ENCODE peak calls at places on chromosomes 16 and 17, in seven cellular contexts. K is small intestine; G is A549; F is CD8-positive, alpha-beta T cell; V is psoas muscle; A is fibroblast of pulmonary artery; B is fibroblast of lung. Q is an unnamed sample.

GRCh38 chr17:66778531-66778930 is 56.4 kb upstream of the CACNG5 start:
- DNase-seq in K (no peak), G (no peak), F (no peak), V (no peak), A (no peak), B (no peak), Q (no peak)

GRCh38 chr17:69434164-69434579 is 19.7 kb downstream of the MAP2K6 start:
- DNase-seq in K (peak), G (no peak), F (no peak), V (no peak), A (peak), B (peak), Q (no peak)

GRCh38 chr17:956905-957304 is 22.7 kb downstream of the NXN start:
- DNase-seq in K (no peak), G (peak), F (no peak), V (no peak), A (no peak), B (no peak), Q (peak)

GRCh38 chr17:69578385-69578936 is 164.0 kb downstream of the MAP2K6 start:
- DNase-seq in K (no peak), G (no peak), F (no peak), V (no peak), A (no peak), B (no peak), Q (no peak)

GRCh38 chr16:57941016-57941656 is 29.8 kb downstream of the CNGB1 start:
- DNase-seq in K (peak), G (no peak), F (no peak), V (no peak), A (peak), B (peak), Q (peak)

GRCh38 chr17:78988152-78988551 is 8.4 kb upstream of the LGALS3BP start:
- DNase-seq in K (no peak), G (no peak), F (no peak), V (no peak), A (peak), B (no peak), Q (no peak)

GRCh38 chr17:67902531-67903231 is 77.4 kb downstream of the BPTF start:
- DNase-seq in K (no peak), G (no peak), F (no peak), V (no peak), A (peak), B (no peak), Q (no peak)

GRCh38 chr16:3065069-3065741 is at the start of gene IL32:
- DNase-seq in K (peak), G (peak), F (peak), V (no peak), A (peak), B (peak), Q (peak)

GRCh38 chr17:49952912-49953497 is 16.0 kb upstream of the DLX4 start:
- DNase-seq in K (no peak), G (no peak), F (no peak), V (no peak), A (peak), B (no peak), Q (peak)

GRCh38 chr16:48158296-48158695 is 2.5 kb upstream of the ABCC12 start:
- DNase-seq in K (no peak), G (peak), F (no peak), V (no peak), A (peak), B (peak), Q (peak)

GRCh38 chr17:63954402-63955063 is 18.2 kb downstream of the SCN4A start:
- DNase-seq in K (peak), G (no peak), F (peak), V (peak), A (no peak), B (no peak), Q (no peak)

GRCh38 chr17:15780188-15780587 is 48.1 kb downstream of the TBC1D26 start:
- DNase-seq in K (no peak), G (no peak), F (no peak), V (no peak), A (no peak), B (no peak), Q (no peak)

GRCh38 chr16:68348645-68349445 is 38.0 kb downstream of the PRMT7 start:
- DNase-seq in K (no peak), G (no peak), F (no peak), V (no peak), A (no peak), B (no peak), Q (no peak)

GRCh38 chr17:59627269-59627668 is 7.6 kb downstream of the CLTC start:
- DNase-seq in K (no peak), G (no peak), F (no peak), V (no peak), A (no peak), B (peak), Q (peak)

GRCh38 chr16:73432794-73433455 is 385.0 kb upstream of the ZFHX3 start:
- DNase-seq in K (no peak), G (no peak), F (no peak), V (no peak), A (no peak), B (no peak), Q (no peak)

GRCh38 chr16:11239644-11240632 is 16.1 kb downstream of the SOCS1 start:
- DNase-seq in K (no peak), G (no peak), F (no peak), V (no peak), A (no peak), B (no peak), Q (no peak)

GRCh38 chr17:65062168-65062915 is 5.8 kb upstream of the GNA13 start:
- DNase-seq in K (peak), G (no peak), F (no peak), V (no peak), A (no peak), B (peak), Q (no peak)

GRCh38 chr17:30309591-30309990 is 17.8 kb upstream of the BLMH start:
- DNase-seq in K (no peak), G (no peak), F (no peak), V (no peak), A (peak), B (no peak), Q (no peak)

GRCh38 chr17:83132251-83133081 is 53.1 kb downstream of the METRNL start:
- DNase-seq in K (no peak), G (no peak), F (no peak), V (peak), A (no peak), B (no peak), Q (no peak)

GRCh38 chr17:43020030-43020621 is 2.1 kb downstream of the VAT1 start:
- DNase-seq in K (no peak), G (no peak), F (no peak), V (no peak), A (peak), B (no peak), Q (peak)

GRCh38 chr16:16084874-16085273 is 135.5 kb downstream of the ABCC1 start:
- DNase-seq in K (no peak), G (no peak), F (no peak), V (no peak), A (no peak), B (no peak), Q (no peak)

GRCh38 chr16:30921459-30921747 is 2.0 kb upstream of the FBXL19 start:
- DNase-seq in K (no peak), G (no peak), F (no peak), V (no peak), A (no peak), B (no peak), Q (no peak)
- H3K4me3 ChIP-seq in K (no peak), G (peak), F (peak), V (peak), A (peak), B (peak), Q (peak)

GRCh38 chr16:86929149-86929871 is 351.0 kb downstream of the FOXL1 start:
- DNase-seq in K (no peak), G (no peak), F (no peak), V (no peak), A (peak), B (peak), Q (peak)

GRCh38 chr16:86930001-86930400 is 351.7 kb downstream of the FOXL1 start:
- DNase-seq in K (no peak), G (no peak), F (no peak), V (no peak), A (no peak), B (peak), Q (no peak)

GRCh38 chr16:86932130-86932982 is 354.0 kb downstream of the FOXL1 start:
- DNase-seq in K (no peak), G (no peak), F (no peak), V (no peak), A (no peak), B (no peak), Q (no peak)

GRCh38 chr16:86930663-86931062 is 352.3 kb downstream of the FOXL1 start:
- DNase-seq in K (no peak), G (no peak), F (no peak), V (no peak), A (no peak), B (no peak), Q (no peak)

GRCh38 chr16:86931410-86931941 is 353.1 kb downstream of the FOXL1 start:
- DNase-seq in K (no peak), G (no peak), F (no peak), V (no peak), A (peak), B (peak), Q (peak)
- H3K4me3 ChIP-seq in K (no peak), G (no peak), F (no peak), V (no peak), A (no peak), B (no peak), Q (no peak)

GRCh38 chr17:3960764-3961163 is 3.5 kb downstream of the ATP2A3 start:
- DNase-seq in K (peak), G (no peak), F (no peak), V (no peak), A (peak), B (peak), Q (peak)
- H3K4me3 ChIP-seq in K (no peak), G (no peak), F (no peak), V (no peak), A (no peak), B (no peak), Q (no peak)

GRCh38 chr16:27632267-27632666 is 82.3 kb downstream of the KATNIP start:
- DNase-seq in K (no peak), G (no peak), F (no peak), V (no peak), A (no peak), B (no peak), Q (no peak)
- H3K4me3 ChIP-seq in K (no peak), G (no peak), F (no peak), V (no peak), A (no peak), B (no peak), Q (no peak)

GRCh38 chr16:69798466-69798865 is 36.3 kb downstream of the WWP2 start:
- DNase-seq in K (no peak), G (no peak), F (no peak), V (no peak), A (peak), B (peak), Q (peak)

GRCh38 chr16:69796285-69797118 is 34.4 kb downstream of the WWP2 start:
- DNase-seq in K (peak), G (peak), F (peak), V (no peak), A (peak), B (peak), Q (peak)

GRCh38 chr16:69804283-69804682 is 42.2 kb downstream of the WWP2 start:
- DNase-seq in K (no peak), G (no peak), F (no peak), V (no peak), A (no peak), B (no peak), Q (no peak)

DNA sequence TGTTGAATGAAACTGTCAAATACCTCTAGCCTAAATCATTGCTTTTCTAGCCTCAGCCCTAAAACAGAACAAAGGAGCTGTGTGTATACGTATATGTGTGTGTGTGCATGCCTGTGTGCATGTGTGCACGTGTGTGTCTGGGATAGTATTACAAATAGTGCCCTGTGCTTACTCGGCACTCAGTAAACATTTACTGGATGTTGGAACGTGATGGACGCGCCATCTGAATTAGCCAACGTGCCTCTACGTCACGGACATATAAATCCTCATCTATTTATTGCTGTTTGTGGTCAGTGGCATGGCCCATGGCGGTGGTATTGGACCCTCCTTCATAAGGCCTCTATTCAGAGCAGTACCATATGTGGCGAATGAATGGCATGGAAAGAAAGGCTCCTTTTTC is 37.5 kb downstream of the WWP2 start:
- DNase-seq in K (no peak), G (no peak), F (no peak), V (no peak), A (no peak), B (peak), Q (no peak)
- H3K4me3 ChIP-seq in K (no peak), G (no peak), F (no peak), V (no peak), A (no peak), B (no peak), Q (no peak)

Q was measured in fibroblast of villous mesenchyme.